ENCODE peak calls at places on chromosomes 12 and 14, in ten cellular contexts. A is uterus, Q is neuronal stem cell, G is pancreas, B is NCI-H748 treated with DMSO at 0.1 percent for 48 hours, D is left colon, F is T-helper 17 cell, N is activated T-helper 1 cell treated with Interleukin-2 at 50 U/mL for 16 hours, W is NCI-H1092, R is anterior cingulate cortex. E is an unnamed sample.

GRCh38 chr12:26651566-26652188 is 181.3 kb downstream of the ITPR2 start:
- DNase-seq in A (peak; percentile 52), Q (peak; percentile 56), G (no peak), B (peak; percentile 12), D (peak; percentile 39), F (peak; percentile 11), N (no peak), W (no peak), R (peak; percentile 13), E (peak; percentile 57)

GRCh38 chr12:50599366-50600095 is 94.7 kb downstream of the DIP2B start:
- DNase-seq in A (no peak), Q (no peak), G (no peak), B (no peak), D (no peak), F (no peak), N (no peak), W (no peak), R (no peak), E (no peak)

GRCh38 chr12:108633534-108634224 is at the start of gene SELPLG:
- DNase-seq in A (no peak), Q (no peak), G (peak; percentile 53), B (no peak), D (peak; percentile 76), F (peak; percentile 71), N (peak; percentile 74), W (no peak), R (no peak), E (no peak)

GRCh38 chr12:64029013-64029857 is 184.7 kb downstream of the SRGAP1 start:
- DNase-seq in A (peak; percentile 52), Q (no peak), G (no peak), B (no peak), D (no peak), F (no peak), N (no peak), W (no peak), R (no peak), E (no peak)

GRCh38 chr14:102246071-102246470 is 58.9 kb downstream of the MOK start:
- DNase-seq in A (no peak), Q (no peak), G (no peak), B (no peak), D (no peak), F (no peak), N (no peak), W (no peak), R (no peak), E (no peak)

GRCh38 chr12:132955094-132955932 is 793 bp downstream of the ZNF605 start:
- DNase-seq in A (peak; percentile 31), Q (peak; percentile 33), G (peak; percentile 62), B (no peak), D (peak; percentile 13), F (no peak), N (no peak), W (peak; percentile 45), R (no peak), E (no peak)

GRCh38 chr12:32125455-32126084 is 18.9 kb downstream of the BICD1 start:
- DNase-seq in A (no peak), Q (no peak), G (no peak), B (no peak), D (no peak), F (no peak), N (no peak), W (no peak), R (no peak), E (no peak)

GRCh38 chr12:112236786-112237185 is 111.4 kb downstream of the TRAFD1 start:
- DNase-seq in A (no peak), Q (no peak), G (no peak), B (no peak), D (no peak), F (no peak), N (no peak), W (no peak), R (no peak), E (no peak)

GRCh38 chr14:52142504-52142903 is 73.6 kb upstream of the NID2 start:
- DNase-seq in A (peak; percentile 73), Q (no peak), G (no peak), B (no peak), D (no peak), F (no peak), N (no peak), W (no peak), R (no peak), E (no peak)

GRCh38 chr12:125533434-125534029 is 468.3 kb downstream of the AACS start:
- DNase-seq in A (no peak), Q (peak; percentile 60), G (peak; percentile 84), B (peak; percentile 48), D (peak; percentile 43), F (no peak), N (no peak), W (peak; percentile 12), R (peak; percentile 36), E (peak; percentile 67)

GRCh38 chr12:118689793-118690192 is 291.5 kb upstream of the SRRM4 start:
- DNase-seq in A (no peak), Q (no peak), G (no peak), B (no peak), D (no peak), F (no peak), N (no peak), W (no peak), R (no peak), E (no peak)

GRCh38 chr14:87260460-87260859 is 732.5 kb downstream of the GALC start:
- DNase-seq in A (no peak), Q (peak; percentile 33), G (no peak), B (no peak), D (no peak), F (no peak), N (no peak), W (no peak), R (no peak), E (no peak)

GRCh38 chr14:60758875-60759274 is 24.3 kb downstream of the MNAT1 start:
- DNase-seq in A (no peak), Q (no peak), G (no peak), B (no peak), D (no peak), F (no peak), N (no peak), W (no peak), R (no peak), E (peak; percentile 73)

GRCh38 chr12:114400395-114400794 is 5.5 kb downstream of the TBX5 start:
- DNase-seq in A (no peak), Q (peak; percentile 37), G (no peak), B (no peak), D (no peak), F (no peak), N (no peak), W (no peak), R (no peak), E (no peak)

GRCh38 chr14:92813201-92813600 is 19.1 kb downstream of the GOLGA5 start:
- DNase-seq in A (no peak), Q (no peak), G (no peak), B (no peak), D (no peak), F (no peak), N (no peak), W (no peak), R (no peak), E (no peak)

GRCh38 chr14:34867199-34867598 is 8.0 kb downstream of the BAZ1A start:
- DNase-seq in A (no peak), Q (no peak), G (no peak), B (no peak), D (no peak), F (no peak), N (no peak), W (no peak), R (no peak), E (no peak)

GRCh38 chr12:68350753-68351152 is 18.6 kb upstream of the MDM1 start:
- DNase-seq in A (no peak), Q (no peak), G (no peak), B (no peak), D (no peak), F (no peak), N (no peak), W (no peak), R (no peak), E (no peak)

GRCh38 chr12:2804390-2805145 is 7.9 kb upstream of the ITFG2 start:
- DNase-seq in A (peak; percentile 59), Q (no peak), G (no peak), B (no peak), D (peak; percentile 15), F (no peak), N (no peak), W (no peak), R (no peak), E (no peak)

GRCh38 chr14:64865992-64866391 is 13.7 kb downstream of the SPTB start:
- DNase-seq in A (no peak), Q (no peak), G (no peak), B (no peak), D (no peak), F (no peak), N (no peak), W (no peak), R (no peak), E (no peak)

GRCh38 chr12:25997401-25997973 is 39.0 kb downstream of the RASSF8 start:
- DNase-seq in A (no peak), Q (peak; percentile 63), G (no peak), B (no peak), D (no peak), F (no peak), N (no peak), W (no peak), R (no peak), E (no peak)

GRCh38 chr12:4203772-4204376 is 69.7 kb upstream of the CCND2 start:
- DNase-seq in A (no peak), Q (no peak), G (no peak), B (no peak), D (no peak), F (no peak), N (no peak), W (no peak), R (no peak), E (no peak)

GRCh38 chr14:24095196-24096068 is 1.3 kb downstream of the PCK2 start:
- DNase-seq in A (peak; percentile 32), Q (no peak), G (no peak), B (no peak), D (peak; percentile 91), F (no peak), N (no peak), W (no peak), R (no peak), E (peak; percentile 4)

GRCh38 chr12:115129727-115130126 is 445.8 kb upstream of the TBX3 start:
- DNase-seq in A (no peak), Q (no peak), G (no peak), B (no peak), D (no peak), F (no peak), N (no peak), W (no peak), R (no peak), E (no peak)

GRCh38 chr12:78566461-78566860 is 298.1 kb upstream of the SYT1 start:
- DNase-seq in A (no peak), Q (no peak), G (no peak), B (no peak), D (no peak), F (no peak), N (no peak), W (no peak), R (no peak), E (no peak)

GRCh38 chr12:32155911-32156585 is 49.4 kb downstream of the BICD1 start:
- DNase-seq in A (no peak), Q (no peak), G (no peak), B (no peak), D (no peak), F (no peak), N (no peak), W (no peak), R (no peak), E (peak; percentile 32)

GRCh38 chr12:122322501-122322900 is 56.2 kb upstream of the VPS33A start:
- DNase-seq in A (no peak), Q (no peak), G (no peak), B (no peak), D (no peak), F (no peak), N (no peak), W (no peak), R (no peak), E (no peak)

GRCh38 chr14:105301103-105301914 is 508 bp upstream of the BRF1 start:
- DNase-seq in A (peak; percentile 99), Q (peak; percentile 96), G (peak; percentile 100), B (peak; percentile 95), D (peak; percentile 100), F (peak; percentile 91), N (peak; percentile 97), W (peak; percentile 96), R (peak; percentile 92), E (peak; percentile 91)

GRCh38 chr12:25861226-25861625 is 97.3 kb upstream of the RASSF8 start:
- DNase-seq in A (no peak), Q (no peak), G (no peak), B (no peak), D (no peak), F (no peak), N (no peak), W (no peak), R (no peak), E (no peak)

E was measured in NCI-H1105 treated with DMSO at 0.1 percent for 48 hours.